ENCODE peak calls at places on chromosome X, in eight cellular contexts. H is DND-41, O is left ventricle myocardium inferior, E is left lung, P is lower lobe of right lung, Z is mesenchymal stem cell, D is aorta, V is heart left ventricle. L is an unnamed sample. For H3K4me1, the result is how much of the 10 kb centered on the place peaks cover.

GRCh38 chrX:65821721-65822496 is 154.5 kb downstream of the MSN start:
- DNase-seq in V (peak), O (peak), H (no peak), D (no peak), P (peak), Z (no peak), E (peak), L (peak)

GRCh38 chrX:148500428-148501120 is at the start of gene AFF2:
- DNase-seq in P (peak), V (peak), O (peak), E (no peak), D (peak), Z (peak), H (peak), L (no peak)

GRCh38 chrX:42149786-42150185 is 226.4 kb upstream of the CASK start:
- DNase-seq in O (no peak), D (no peak), E (no peak), V (no peak), Z (peak), P (no peak), H (no peak), L (no peak)

GRCh38 chrX:26783512-26784225 is 567.7 kb downstream of the MAGEB5 start:
- DNase-seq in O (no peak), D (no peak), V (no peak), P (no peak), H (peak), Z (peak), E (no peak), L (no peak)

GRCh38 chrX:131901581-131901980 is 121.5 kb upstream of the STK26 start:
- DNase-seq in D (no peak), O (no peak), P (no peak), Z (no peak), V (no peak), E (no peak), H (no peak), L (no peak)

GRCh38 chrX:100368167-100368566 is 41.9 kb downstream of the PCDH19 start:
- DNase-seq in D (no peak), E (no peak), V (no peak), H (no peak), P (no peak), O (no peak), Z (peak), L (no peak)

GRCh38 chrX:46686003-46686645 is 72.8 kb downstream of the SLC9A7 start:
- DNase-seq in D (no peak), E (no peak), H (peak), V (peak), Z (peak), O (no peak), P (no peak), L (peak)

GRCh38 chrX:11064851-11065600 is 46.1 kb upstream of the HCCS start:
- DNase-seq in Z (peak), V (no peak), O (no peak), D (no peak), P (no peak), H (no peak), E (no peak), L (peak)

GRCh38 chrX:153727108-153727931 is 2.7 kb downstream of the ABCD1 start:
- DNase-seq in O (peak), D (peak), Z (no peak), V (peak), P (peak), H (no peak), E (peak), L (peak)

GRCh38 chrX:29071525-29071924 is 484.3 kb downstream of the IL1RAPL1 start:
- DNase-seq in E (no peak), H (no peak), Z (no peak), D (no peak), V (no peak), P (no peak), O (no peak), L (no peak)

GRCh38 chrX:121150217-121150616 is 102.8 kb downstream of the GLUD2 start:
- DNase-seq in O (no peak), H (no peak), Z (no peak), P (no peak), V (no peak), D (no peak), E (no peak), L (no peak)

GRCh38 chrX:97332963-97333362 is 449.3 kb downstream of the RPA4 start:
- DNase-seq in H (no peak), E (no peak), O (no peak), D (no peak), V (no peak), Z (peak), P (no peak), L (no peak)

GRCh38 chrX:53081925-53082772 is at the start of gene TSPYL2:
- DNase-seq in E (peak), V (peak), D (peak), O (peak), P (peak), H (peak), Z (peak), L (peak)

GRCh38 chrX:8971116-8971515 is 62.8 kb downstream of the FAM9B start:
- DNase-seq in Z (peak), D (no peak), O (no peak), V (no peak), H (no peak), P (no peak), E (no peak), L (no peak)

GRCh38 chrX:79443121-79443520 is 76.0 kb upstream of the ITM2A start:
- DNase-seq in V (no peak), Z (no peak), E (no peak), O (no peak), H (no peak), D (no peak), P (no peak), L (no peak)

GRCh38 chrX:102651242-102651967 is at the start of gene GPRASP1:
- DNase-seq in D (peak), Z (peak), E (peak), P (peak), H (no peak), O (peak), V (peak), L (peak)

GRCh38 chrX:66328950-66329596 is 165.0 kb downstream of the HEPH start:
- DNase-seq in P (peak), E (no peak), D (no peak), H (no peak), Z (no peak), O (no peak), V (no peak), L (no peak)

GRCh38 chrX:101037231-101037630 is 14.7 kb downstream of the TRMT2B start:
- DNase-seq in Z (peak), D (no peak), O (no peak), V (no peak), H (no peak), P (no peak), E (no peak), L (no peak)

GRCh38 chrX:1468250-1468772 is 15.6 kb upstream of the ASMTL start:
- DNase-seq in E (peak), V (peak), P (no peak), Z (no peak), O (no peak), H (peak), D (no peak), L (no peak)
- H3K4me1 ChIP-seq in E (under half), V (under half), P (under half), Z (under half), O (under half), H (half or more), D (under half), L (under half)

DNA sequence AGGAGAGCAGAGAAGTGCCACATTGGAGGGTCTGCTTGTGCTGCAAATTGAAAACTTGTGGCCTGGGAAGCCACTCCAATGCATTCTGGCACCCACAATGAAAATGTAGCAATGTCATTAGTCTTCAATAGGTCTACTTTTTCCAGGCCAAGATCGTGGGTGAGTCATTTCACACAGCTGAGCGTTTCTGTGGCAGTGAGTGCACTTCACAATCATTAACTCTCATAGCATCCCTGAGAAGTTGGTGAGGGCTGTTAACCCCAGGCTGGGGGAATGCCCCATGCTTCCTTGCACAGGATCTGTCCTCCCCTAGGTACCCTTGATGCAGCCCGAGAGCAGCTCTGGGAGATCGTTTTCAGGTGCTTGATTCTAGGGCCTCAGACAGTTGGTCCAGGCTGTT is 196.8 kb upstream of the ATP6AP2 start:
- DNase-seq in P (no peak), E (no peak), Z (no peak), V (no peak), H (no peak), O (no peak), D (no peak), L (no peak)
- H3K4me1 ChIP-seq in P (under half), E (under half), Z (under half), V (under half), H (under half), O (under half), D (under half), L (under half)

GRCh38 chrX:68755726-68756125 is 73.1 kb upstream of the EFNB1 start:
- DNase-seq in O (no peak), V (no peak), Z (no peak), H (no peak), D (no peak), E (no peak), P (no peak), L (no peak)
- H3K4me1 ChIP-seq in O (under half), V (under half), Z (under half), H (under half), D (under half), E (under half), P (under half), L (under half)

GRCh38 chrX:39774804-39775112 is 323.0 kb downstream of the BCOR start:
- DNase-seq in P (no peak), Z (no peak), O (no peak), E (no peak), H (no peak), D (no peak), V (no peak), L (no peak)
- H3K4me1 ChIP-seq in P (under half), Z (under half), O (under half), E (under half), H (under half), D (under half), V (under half), L (under half)

GRCh38 chrX:39859991-39860861 is 237.5 kb downstream of the BCOR start:
- DNase-seq in P (no peak), V (peak), H (peak), E (no peak), Z (peak), O (no peak), D (no peak), L (no peak)
- H3K4me1 ChIP-seq in P (under half), V (under half), H (under half), E (under half), Z (under half), O (under half), D (under half), L (under half)

DNA sequence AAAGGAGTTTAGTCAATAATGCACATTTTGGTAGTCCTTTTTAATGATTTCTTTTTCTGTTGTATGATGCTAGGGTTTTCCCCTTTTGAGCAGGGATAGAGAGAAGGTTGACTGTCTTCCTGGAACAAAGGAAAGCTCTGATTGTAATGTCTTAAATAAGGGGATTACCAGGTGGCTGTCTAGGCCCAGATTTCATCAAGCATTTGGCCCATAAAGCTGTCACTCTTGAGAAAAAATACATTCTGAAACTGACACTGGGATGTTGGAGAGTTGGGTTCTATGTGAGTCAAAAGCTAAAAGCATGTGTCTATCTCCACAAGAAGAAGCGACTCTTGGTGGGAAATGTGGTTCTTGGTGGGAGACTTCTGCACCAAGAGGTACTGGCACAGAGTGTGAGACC is 26.4 kb downstream of the KIAA1210 start:
- DNase-seq in O (no peak), P (no peak), H (no peak), E (no peak), V (no peak), Z (no peak), D (no peak), L (no peak)
- H3K4me1 ChIP-seq in O (under half), P (under half), H (under half), E (under half), V (under half), Z (under half), D (under half), L (under half)

GRCh38 chrX:71617742-71618141 is 569 bp downstream of the CXCR3 start:
- DNase-seq in E (no peak), P (no peak), Z (no peak), D (no peak), V (no peak), O (no peak), H (no peak), L (no peak)

GRCh38 chrX:71616672-71617529 is 1.4 kb downstream of the CXCR3 start:
- DNase-seq in E (no peak), O (no peak), Z (no peak), D (no peak), P (no peak), H (peak), V (no peak), L (no peak)

GRCh38 chrX:71619193-71619592 is 882 bp upstream of the CXCR3 start:
- DNase-seq in H (no peak), D (no peak), V (no peak), Z (no peak), O (no peak), P (no peak), E (no peak), L (no peak)

GRCh38 chrX:71618787-71619186 is 476 bp upstream of the CXCR3 start:
- DNase-seq in P (no peak), O (no peak), H (no peak), E (no peak), D (no peak), Z (no peak), V (no peak), L (no peak)

DNA sequence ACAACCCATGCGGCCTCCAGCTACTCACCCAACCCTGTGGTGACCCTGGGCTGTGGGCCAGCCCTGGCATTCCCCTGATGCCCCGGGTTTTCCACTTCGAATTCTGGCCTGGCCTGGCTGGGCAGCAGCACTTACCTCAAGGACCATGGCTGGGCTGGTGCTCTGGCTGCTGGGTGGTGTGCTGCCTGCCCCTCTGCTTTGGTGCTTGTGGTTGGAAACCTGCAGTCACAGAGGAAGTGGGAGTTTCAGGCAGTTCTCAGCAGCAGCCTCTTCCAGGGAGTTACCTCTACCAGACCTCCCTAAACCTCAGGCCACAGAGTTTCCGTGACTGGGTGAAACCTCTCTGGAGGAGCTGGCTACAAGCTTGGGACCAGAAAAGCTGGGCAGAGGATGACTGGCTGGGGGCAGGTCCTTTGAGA is at the start of gene CXCR3:
- DNase-seq in D (peak), Z (no peak), E (peak), O (peak), P (peak), V (peak), H (peak), L (no peak)
- H3K4me1 ChIP-seq in D (under half), Z (under half), E (under half), O (under half), P (under half), V (under half), H (under half), L (under half)

DNA sequence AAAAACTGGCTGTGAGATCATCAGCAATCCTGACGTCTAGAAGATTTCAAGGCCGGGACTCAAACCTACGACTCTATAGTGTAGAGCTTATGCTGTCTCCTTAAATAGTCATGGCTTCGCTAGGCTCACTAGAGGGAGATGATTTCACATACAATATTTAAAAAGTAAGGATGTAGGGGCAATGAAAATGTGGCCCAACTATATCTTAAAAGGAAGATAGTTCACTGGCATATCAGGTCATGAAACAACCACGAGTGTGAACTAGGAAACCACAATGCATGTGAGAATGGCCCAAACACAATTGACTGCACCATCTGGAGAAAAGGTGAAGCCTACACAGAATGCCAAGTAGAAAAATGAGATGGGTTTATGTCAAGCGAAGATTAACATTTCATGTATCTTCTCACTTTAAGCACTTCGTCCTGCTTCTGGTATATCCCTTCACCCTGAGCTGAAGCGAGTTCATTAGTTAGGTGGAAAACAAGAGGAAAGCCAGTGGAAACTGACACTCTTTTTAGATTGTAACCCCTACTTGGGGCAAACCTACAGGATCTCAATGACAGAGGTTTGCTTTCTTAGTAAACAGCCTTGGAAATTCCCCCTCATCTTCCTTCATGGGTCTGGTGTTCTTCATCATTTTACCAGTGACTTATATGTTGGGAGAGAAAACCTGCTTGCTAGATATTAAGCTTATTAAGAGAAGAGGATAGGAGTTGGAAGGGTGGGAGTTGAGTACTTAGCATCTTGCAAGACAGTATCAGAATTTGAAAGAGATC is 17.4 kb downstream of the FAM9C start:
- DNase-seq in O (no peak), Z (no peak), V (no peak), H (peak), E (no peak), D (no peak), P (no peak), L (no peak)
- H3K4me1 ChIP-seq in O (under half), Z (under half), V (under half), H (half or more), E (under half), D (under half), P (under half), L (under half)

GRCh38 chrX:140164383-140164782 is 199.1 kb upstream of the CXorf66 start:
- DNase-seq in E (no peak), P (no peak), O (no peak), Z (no peak), H (no peak), V (no peak), D (no peak), L (no peak)
- H3K4me1 ChIP-seq in E (under half), P (under half), O (under half), Z (under half), H (under half), V (under half), D (under half), L (under half)

DNA sequence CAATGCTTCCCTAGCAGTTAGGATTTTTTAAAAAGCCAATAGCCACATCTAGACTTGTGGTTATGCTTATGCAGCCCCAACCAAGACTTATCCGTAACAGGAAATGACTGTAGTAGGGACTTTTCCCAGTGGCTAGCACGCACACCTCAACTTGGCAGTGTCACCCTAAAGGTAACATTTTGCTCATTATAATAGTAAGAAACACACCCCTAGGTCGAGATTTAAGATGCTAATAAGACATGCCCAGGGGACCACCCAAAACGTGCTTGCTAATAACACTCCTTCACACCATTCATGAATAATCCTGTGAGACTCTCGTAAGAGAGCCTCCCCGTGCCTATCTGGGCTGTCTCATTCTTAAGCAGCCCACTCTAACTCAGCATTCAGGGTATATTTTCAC is 195.3 kb downstream of the CHIC1 start:
- DNase-seq in Z (no peak), H (no peak), V (no peak), D (no peak), O (no peak), E (no peak), P (no peak), L (no peak)
- H3K4me1 ChIP-seq in Z (under half), H (under half), V (under half), D (under half), O (under half), E (under half), P (under half), L (under half)

L was measured in prostate gland.